ENCODE peak calls at places on chromosomes 2 and 18, in seven cellular contexts. N is PC-3; T is heart left ventricle; U is CD8-positive, alpha-beta T cell; G is psoas muscle; X is IMR-90; M is transverse colon. E is an unnamed sample.

GRCh38 chr2:215866594-215866993 is 146.8 kb downstream of the MREG start:
- DNase-seq in M (no peak), U (no peak), T (no peak), G (no peak), N (no peak), X (no peak), E (no peak)

GRCh38 chr2:19786408-19787058 is 115.2 kb downstream of the TTC32 start:
- DNase-seq in M (no peak), G (no peak), U (no peak), N (peak; percentile 48), T (no peak), X (peak; percentile 86), E (no peak)

GRCh38 chr2:170770304-170771048 is at the start of gene ERICH2:
- DNase-seq in X (peak; percentile 30), U (peak; percentile 47), G (peak; percentile 74), M (peak; percentile 86), T (peak; percentile 78), N (peak; percentile 88), E (peak; percentile 63)

GRCh38 chr2:18268400-18268799 is 292.1 kb downstream of the RDH14 start:
- DNase-seq in T (no peak), X (peak; percentile 18), G (no peak), N (peak; percentile 45), U (no peak), M (no peak), E (no peak)

GRCh38 chr2:101828267-101829017 is 130.9 kb downstream of the MAP4K4 start:
- DNase-seq in N (no peak), U (no peak), G (no peak), M (no peak), X (no peak), T (no peak), E (no peak)

GRCh38 chr2:159096896-159097295 is 128.5 kb downstream of the TANC1 start:
- DNase-seq in G (no peak), M (no peak), X (no peak), T (no peak), N (peak; percentile 54), U (no peak), E (no peak)

GRCh38 chr2:187263675-187264580 is 184.1 kb downstream of the CALCRL start:
- DNase-seq in M (no peak), N (no peak), G (no peak), T (no peak), U (no peak), X (no peak), E (no peak)

GRCh38 chr2:122055541-122055940 is 300.1 kb downstream of the TSN start:
- DNase-seq in M (no peak), N (no peak), X (no peak), G (no peak), T (no peak), U (no peak), E (no peak)

DNA sequence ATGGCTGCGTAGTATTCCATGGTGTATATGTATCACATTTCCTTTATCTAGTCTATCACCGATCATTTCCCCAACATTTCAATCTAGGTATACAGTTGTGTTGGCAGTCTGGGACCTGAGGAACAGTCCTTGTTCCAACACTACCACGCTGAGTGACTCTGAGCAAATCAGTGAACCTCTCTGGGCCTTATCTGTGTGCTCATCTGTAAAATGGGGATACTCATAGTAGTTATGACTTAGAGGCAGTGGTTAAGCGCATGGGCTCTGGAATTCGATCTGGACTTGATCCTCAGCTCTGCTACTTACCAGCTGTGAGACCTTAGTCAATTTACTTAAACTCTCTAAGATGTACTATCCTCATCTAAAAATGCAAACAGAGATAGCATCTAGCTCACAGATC is 85.1 kb downstream of the BCL2 start:
- DNase-seq in X (no peak), G (no peak), T (no peak), M (no peak), U (no peak), N (no peak), E (no peak)
- H3K27ac ChIP-seq in X (no peak overlapping the region), G (no peak overlapping the region), T (no peak overlapping the region), M (peak overlapping the region; percentile 10), U (no peak overlapping the region), N (no peak overlapping the region), E (no peak overlapping the region)

GRCh38 chr18:998976-999375 is 94.3 kb downstream of the ADCYAP1 start:
- DNase-seq in U (no peak), N (no peak), G (no peak), T (no peak), X (no peak), M (no peak), E (no peak)

GRCh38 chr18:993560-993959 is 88.9 kb downstream of the ADCYAP1 start:
- DNase-seq in U (no peak), M (no peak), N (no peak), G (no peak), X (no peak), T (no peak), E (no peak)

GRCh38 chr18:997499-997898 is 92.8 kb downstream of the ADCYAP1 start:
- DNase-seq in M (no peak), N (no peak), T (no peak), U (no peak), G (no peak), X (no peak), E (no peak)

GRCh38 chr18:991441-991840 is 86.8 kb downstream of the ADCYAP1 start:
- DNase-seq in U (no peak), G (no peak), M (no peak), N (no peak), T (no peak), X (no peak), E (no peak)

DNA sequence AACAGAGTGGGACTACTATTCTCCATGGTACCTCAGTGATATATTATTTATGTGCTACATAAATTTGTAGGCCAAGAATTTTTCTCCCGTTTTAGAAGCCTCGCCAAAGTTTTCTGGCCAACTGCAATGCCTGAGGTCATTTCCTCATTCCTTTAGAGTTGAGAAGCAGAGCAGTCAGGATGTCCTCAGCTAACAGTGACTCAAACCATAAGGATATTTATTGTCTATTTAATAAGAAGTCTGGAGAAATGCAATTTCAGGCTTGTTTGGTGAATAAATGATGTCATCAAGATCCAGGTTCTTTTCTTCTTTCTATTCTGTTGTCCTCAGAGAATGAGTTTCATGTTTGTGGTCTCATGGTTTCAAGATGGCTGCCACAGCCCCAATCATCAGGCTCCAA is 91.0 kb downstream of the ADCYAP1 start:
- DNase-seq in M (no peak), U (no peak), N (peak; percentile 79), X (peak; percentile 7), G (no peak), T (no peak), E (no peak)
- H3K27ac ChIP-seq in M (no peak overlapping the region), U (no peak overlapping the region), N (peak overlapping the region; percentile 87), X (no peak overlapping the region), G (no peak overlapping the region), T (no peak overlapping the region), E (no peak overlapping the region)

DNA sequence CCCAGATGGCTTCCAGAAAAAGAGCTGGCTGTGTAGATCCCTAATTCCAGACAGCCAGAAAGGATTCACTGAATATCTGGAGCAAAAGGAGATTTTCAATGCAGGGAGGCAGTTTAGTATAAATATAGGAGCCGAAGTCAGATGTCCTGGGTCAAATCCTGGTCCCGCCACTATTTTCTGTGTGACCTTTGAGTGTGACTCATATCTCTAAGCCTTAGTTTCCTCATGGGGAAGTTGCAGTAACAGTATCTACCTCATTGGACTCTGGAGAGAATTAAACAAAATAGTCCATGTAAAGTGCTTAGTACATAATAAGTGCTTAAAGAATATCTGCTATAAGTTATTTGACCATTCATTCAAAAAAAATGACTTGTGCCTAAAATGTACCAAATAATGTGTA is 52.1 kb upstream of the ITGA6 start:
- DNase-seq in M (no peak), U (no peak), N (no peak), T (no peak), G (no peak), X (no peak), E (no peak)
- H3K27ac ChIP-seq in M (no peak overlapping the region), U (no peak overlapping the region), N (no peak overlapping the region), T (no peak overlapping the region), G (no peak overlapping the region), X (no peak overlapping the region), E (no peak overlapping the region)

GRCh38 chr2:70104231-70105111 is 17.2 kb downstream of the PCBP1 start:
- DNase-seq in G (no peak), X (peak; percentile 79), N (no peak), T (no peak), U (no peak), M (peak; percentile 55), E (no peak)
- H3K27ac ChIP-seq in G (peak overlapping the region; percentile 52), X (no peak overlapping the region), N (no peak overlapping the region), T (no peak overlapping the region), U (peak overlapping the region; percentile 59), M (peak overlapping the region; percentile 51), E (no peak overlapping the region)

DNA sequence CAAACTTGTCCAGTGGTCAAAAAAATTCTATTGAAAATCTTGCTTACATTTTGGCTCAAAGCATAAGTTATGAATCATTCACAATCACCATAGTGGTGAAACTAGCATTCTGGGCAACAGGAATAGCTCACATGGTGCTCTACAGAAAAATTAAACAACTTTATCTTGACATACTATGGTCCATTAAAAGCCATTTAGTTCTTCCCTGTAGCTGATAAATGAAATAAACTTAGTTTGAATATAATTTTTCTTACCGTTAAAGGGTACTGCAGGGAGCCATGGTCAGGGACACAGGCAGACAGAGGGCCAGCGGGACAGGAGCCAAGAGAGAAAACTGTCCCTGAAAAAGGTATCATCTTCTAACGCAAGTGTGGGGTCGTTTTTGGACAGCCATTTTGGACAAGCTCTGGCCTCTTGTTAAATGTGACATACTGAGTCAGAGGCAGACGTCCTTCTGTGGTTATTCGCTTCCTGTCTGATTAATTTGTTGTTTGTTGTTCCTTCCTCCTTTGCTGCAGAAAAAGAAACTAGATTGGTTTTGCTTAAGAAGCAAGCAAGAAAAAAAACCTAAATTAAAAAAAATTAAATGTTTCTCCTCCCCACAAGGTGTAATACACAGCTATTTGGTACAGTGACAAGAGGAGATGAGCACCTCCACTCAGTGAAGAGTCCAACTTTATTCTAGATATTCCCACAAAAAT is at the start of gene WIPF1:
- DNase-seq in U (no peak), X (peak; percentile 86), N (peak; percentile 59), M (peak; percentile 60), G (no peak), T (no peak), E (no peak)
- H3K27ac ChIP-seq in U (peak within 1 kb of the TSS; percentile 86), X (peak within 1 kb of the TSS; percentile 86), N (peak within 1 kb of the TSS; percentile 76), M (peak within 1 kb of the TSS; percentile 84), G (peak within 1 kb of the TSS; percentile 34), T (peak within 1 kb of the TSS; percentile 48), E (peak within 1 kb of the TSS; percentile 46)

GRCh38 chr2:11494310-11494709 is 28.3 kb upstream of the E2F6 start:
- DNase-seq in N (no peak), G (no peak), U (no peak), T (no peak), X (no peak), M (no peak), E (no peak)

GRCh38 chr2:11493282-11493681 is 27.3 kb upstream of the E2F6 start:
- DNase-seq in M (no peak), U (no peak), N (no peak), T (no peak), G (no peak), X (no peak), E (no peak)

GRCh38 chr2:11496311-11496710 is 30.4 kb upstream of the E2F6 start:
- DNase-seq in M (no peak), U (no peak), T (no peak), X (no peak), G (no peak), N (no peak), E (no peak)

GRCh38 chr2:11498126-11498473 is 32.1 kb upstream of the E2F6 start:
- DNase-seq in U (no peak), T (no peak), X (no peak), N (no peak), M (no peak), G (no peak), E (no peak)

GRCh38 chr2:11495844-11496271 is 29.9 kb upstream of the E2F6 start:
- DNase-seq in U (no peak), G (no peak), N (no peak), M (no peak), T (peak; percentile 47), X (no peak), E (no peak)
- H3K27ac ChIP-seq in U (no peak overlapping the region), G (no peak overlapping the region), N (no peak overlapping the region), M (no peak overlapping the region), T (peak overlapping the region; percentile 83), X (no peak overlapping the region), E (peak overlapping the region; percentile 74)

E was measured in substantia nigra.